ENCODE peak calls at places on chromosomes 3 and 15, in nine cellular contexts. I is BE2C, O is gastrocnemius medialis, S is heart right ventricle, G is MM.1S, H is psoas muscle, V is uterus, J is ovary, Q is breast epithelium. P is an unnamed sample. For H3K4me1, the result is how much of the 10 kb centered on the place peaks cover.

GRCh38 chr15:34116620-34117019 is 14.7 kb downstream of the PGBD4 start:
- DNase-seq in J (no peak), G (no peak), O (no peak), V (no peak), H (no peak), Q (no peak), I (no peak), S (no peak), P (no peak)

GRCh38 chr3:77370413-77370812 is 330.5 kb downstream of the ROBO2 start:
- DNase-seq in S (no peak), I (peak), J (no peak), V (peak), Q (no peak), O (no peak), G (no peak), H (no peak), P (no peak)

GRCh38 chr3:153066983-153067382 is 95.0 kb upstream of the RAP2B start:
- DNase-seq in O (no peak), S (no peak), I (no peak), J (no peak), V (no peak), H (no peak), G (no peak), Q (no peak), P (no peak)

GRCh38 chr3:51538115-51538458 is 432 bp upstream of the RAD54L2 start:
- DNase-seq in S (no peak), Q (no peak), J (no peak), I (no peak), V (no peak), H (no peak), O (no peak), G (peak), P (no peak)

GRCh38 chr3:63450634-63451363 is 172.7 kb downstream of the SYNPR start:
- DNase-seq in S (no peak), G (no peak), Q (no peak), O (no peak), H (no peak), J (no peak), I (no peak), V (no peak), P (no peak)

GRCh38 chr3:30263921-30264313 is 342.5 kb upstream of the TGFBR2 start:
- DNase-seq in I (no peak), H (no peak), V (no peak), Q (no peak), S (no peak), O (no peak), J (no peak), G (no peak), P (no peak)

GRCh38 chr15:90083954-90084607 is 18.2 kb downstream of the IDH2 start:
- DNase-seq in Q (no peak), V (no peak), J (no peak), S (no peak), G (no peak), O (no peak), I (no peak), H (no peak), P (no peak)

GRCh38 chr15:73633991-73634495 is 854 bp upstream of the NPTN start:
- DNase-seq in H (no peak), Q (peak), G (no peak), O (no peak), V (no peak), S (no peak), J (no peak), I (no peak), P (no peak)

GRCh38 chr3:149970716-149971402 is at the start of gene PFN2:
- DNase-seq in O (peak), Q (peak), S (peak), H (peak), G (peak), V (peak), J (peak), I (peak), P (peak)

GRCh38 chr15:40052604-40053003 is 13.6 kb upstream of the SRP14 start:
- DNase-seq in S (no peak), G (no peak), H (no peak), O (no peak), I (no peak), Q (no peak), J (no peak), V (no peak), P (peak)

GRCh38 chr15:70348581-70349344 is 251.0 kb upstream of the TLE3 start:
- DNase-seq in V (peak), Q (peak), J (no peak), O (no peak), G (no peak), S (no peak), H (peak), I (peak), P (peak)

GRCh38 chr3:128222771-128223386 is 69.6 kb downstream of the EEFSEC start:
- DNase-seq in Q (no peak), I (no peak), J (no peak), H (no peak), V (no peak), O (no peak), G (no peak), S (no peak), P (no peak)

DNA sequence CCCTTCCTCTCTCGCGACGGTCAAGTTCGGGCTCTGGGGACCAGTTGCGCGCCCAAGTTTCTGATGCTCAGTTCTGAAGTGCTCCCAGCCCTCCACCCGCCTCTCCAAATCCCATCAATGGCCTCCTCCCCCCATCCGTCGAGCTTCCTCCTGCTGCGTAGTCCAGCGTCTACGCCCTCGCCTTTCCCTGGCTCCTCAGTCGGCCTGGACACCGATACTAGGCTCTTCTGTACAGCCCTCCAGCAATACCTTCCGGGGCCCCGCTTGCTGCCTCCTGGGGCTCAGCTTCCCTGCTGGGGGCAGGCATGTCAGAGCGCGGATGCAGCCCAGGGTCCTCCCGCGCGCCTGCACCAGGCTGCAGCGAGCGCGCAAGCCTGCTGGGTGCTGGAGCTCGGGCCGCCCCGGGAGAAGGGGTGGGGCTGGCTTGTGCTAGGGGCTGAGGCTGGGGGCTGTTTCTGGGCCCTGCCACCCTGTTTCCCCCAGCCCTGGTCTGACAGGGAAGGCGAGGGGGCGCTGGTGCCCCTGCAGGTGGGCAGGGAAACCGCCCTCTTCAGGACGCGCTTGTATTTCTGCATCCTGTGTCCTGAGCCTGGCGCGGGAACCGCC is 353.3 kb upstream of the SUCLG2 start:
- DNase-seq in S (no peak), O (no peak), I (peak), H (peak), Q (no peak), J (no peak), G (no peak), V (no peak), P (no peak)
- H3K4me3 ChIP-seq in S (peak), O (peak), I (peak), H (peak), Q (peak), J (peak), G (no peak), V (no peak), P (peak)

DNA sequence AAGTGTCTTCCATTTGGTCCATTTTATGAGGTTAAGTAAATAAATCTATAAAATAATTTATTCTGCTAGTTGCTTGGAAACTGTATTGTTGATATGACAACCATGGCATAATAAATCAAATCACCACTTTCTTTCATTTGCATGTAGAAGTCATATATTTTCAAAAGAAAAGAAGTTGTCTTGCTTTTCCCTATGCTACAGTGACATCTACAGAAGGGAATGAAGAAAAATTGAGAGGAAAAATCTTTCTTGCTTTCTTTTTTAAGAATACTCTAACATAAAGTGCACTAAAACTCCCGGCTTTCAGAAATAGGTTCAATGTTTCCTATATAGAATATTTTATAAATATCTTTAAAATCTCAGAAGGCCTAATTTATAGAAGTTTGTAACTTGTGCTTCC is 228.4 kb downstream of the ZBBX start:
- DNase-seq in O (no peak), Q (no peak), J (no peak), S (no peak), V (no peak), H (no peak), I (no peak), G (peak), P (no peak)
- TF ChIP-seq CTCF in O (no peak), Q (no peak), J (no peak), S (peak), V (no peak), H (no peak), I (no peak), G (peak), P (no peak)

DNA sequence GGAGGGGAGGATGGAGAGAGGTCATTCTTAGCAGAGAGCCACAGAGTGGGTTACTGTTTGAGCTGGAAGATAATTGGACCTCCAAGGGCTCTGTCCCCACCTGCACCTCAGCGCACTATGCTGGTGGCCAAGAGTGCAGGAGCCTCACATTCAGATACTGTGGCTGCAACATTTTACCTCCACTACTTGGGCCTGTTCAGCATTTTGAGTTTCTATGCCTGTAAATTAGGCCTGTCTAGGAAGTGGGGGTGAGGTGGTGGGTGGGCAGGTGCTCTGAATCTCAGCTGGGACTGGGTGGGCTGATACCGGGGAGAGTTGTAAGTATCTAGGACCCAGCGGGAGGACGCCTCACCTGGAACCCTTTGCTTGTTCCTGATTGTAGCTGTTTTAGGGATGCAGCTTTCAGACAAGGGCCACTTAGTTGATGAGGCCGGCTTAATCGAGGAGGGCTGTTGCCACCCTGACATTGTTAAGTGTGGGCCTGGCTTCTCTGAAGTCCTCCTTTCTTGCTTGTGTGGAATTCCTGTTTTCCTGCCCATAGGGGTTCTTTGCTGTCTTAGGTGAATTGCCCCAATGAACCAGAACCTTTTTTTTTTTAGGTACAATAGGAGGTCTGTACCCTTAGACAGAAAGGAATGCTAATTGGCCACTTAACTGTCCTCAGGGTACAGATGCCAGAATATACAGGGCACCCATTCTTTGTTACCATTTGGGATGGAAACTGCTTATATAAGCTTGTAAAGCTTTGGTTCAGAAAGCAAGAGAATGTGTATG is 83.9 kb downstream of the SMAD3 start:
- DNase-seq in G (no peak), I (no peak), Q (no peak), O (no peak), V (no peak), H (no peak), J (no peak), S (no peak), P (no peak)
- H3K4me1 ChIP-seq in G (under half), I (under half), Q (under half), O (half or more), V (under half), H (half or more), J (under half), S (under half), P (under half)

GRCh38 chr3:122576174-122576940 is 1.1 kb upstream of the PARP15 start:
- DNase-seq in G (no peak), V (no peak), I (no peak), Q (no peak), S (no peak), J (no peak), O (no peak), H (no peak), P (no peak)
- H3K4me3 ChIP-seq in G (no peak), V (no peak), I (no peak), Q (no peak), S (no peak), J (no peak), O (no peak), H (no peak), P (no peak)

GRCh38 chr3:25789596-25790556 is at the start of gene OXSM:
- DNase-seq in I (peak), J (peak), G (peak), O (peak), H (peak), V (peak), Q (peak), S (peak), P (peak)
- TF ChIP-seq CTCF in I (no peak), J (no peak), G (no peak), O (no peak), H (no peak), V (no peak), Q (no peak), S (no peak), P (no peak)

DNA sequence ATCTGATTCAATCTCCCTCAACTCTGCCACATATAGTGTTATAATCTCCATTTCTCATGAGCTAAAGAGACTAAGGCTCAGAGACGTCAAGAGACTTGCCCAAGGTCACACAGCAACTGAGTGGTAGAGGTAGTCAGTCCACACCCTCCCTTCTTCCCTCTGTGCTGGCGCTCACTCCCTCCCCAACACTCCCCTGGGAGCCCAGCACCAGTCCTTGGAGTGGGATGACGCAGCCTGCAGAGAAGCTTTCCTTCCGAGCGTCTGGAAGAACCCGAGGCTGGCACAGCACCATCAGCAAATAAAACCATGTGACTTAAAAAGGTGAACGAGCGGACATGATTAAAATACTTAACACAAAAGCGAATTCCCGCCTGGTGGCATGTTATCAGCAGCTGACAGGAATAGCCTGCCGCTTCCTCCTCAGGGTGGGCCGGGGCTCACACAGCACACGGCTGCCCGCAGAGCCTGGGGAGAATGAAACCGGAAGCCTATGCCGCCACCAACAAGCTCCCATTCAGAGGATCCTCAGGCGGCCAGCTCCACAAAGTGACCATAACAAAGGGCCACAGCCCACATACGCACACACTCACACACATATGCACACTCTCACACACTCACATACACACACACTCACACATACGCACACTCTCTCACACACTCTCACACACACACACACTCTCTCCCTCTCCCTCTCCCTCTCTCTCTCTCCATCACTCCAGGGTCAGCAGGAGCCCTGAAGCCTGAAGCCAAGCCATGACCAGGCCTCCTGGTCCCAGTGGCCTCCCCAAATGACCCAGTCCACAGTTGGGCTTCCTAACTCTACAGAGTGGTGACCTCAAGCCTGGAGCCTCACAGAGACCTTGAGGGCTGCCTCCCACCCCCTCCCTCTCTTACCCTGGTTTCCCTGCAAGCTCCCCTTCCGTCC is 120.5 kb downstream of the XXYLT1 start:
- DNase-seq in V (peak), G (peak), H (peak), Q (no peak), S (peak), O (no peak), J (peak), I (peak), P (peak)
- H3K4me1 ChIP-seq in V (under half), G (under half), H (under half), Q (under half), S (under half), O (under half), J (under half), I (half or more), P (under half)

DNA sequence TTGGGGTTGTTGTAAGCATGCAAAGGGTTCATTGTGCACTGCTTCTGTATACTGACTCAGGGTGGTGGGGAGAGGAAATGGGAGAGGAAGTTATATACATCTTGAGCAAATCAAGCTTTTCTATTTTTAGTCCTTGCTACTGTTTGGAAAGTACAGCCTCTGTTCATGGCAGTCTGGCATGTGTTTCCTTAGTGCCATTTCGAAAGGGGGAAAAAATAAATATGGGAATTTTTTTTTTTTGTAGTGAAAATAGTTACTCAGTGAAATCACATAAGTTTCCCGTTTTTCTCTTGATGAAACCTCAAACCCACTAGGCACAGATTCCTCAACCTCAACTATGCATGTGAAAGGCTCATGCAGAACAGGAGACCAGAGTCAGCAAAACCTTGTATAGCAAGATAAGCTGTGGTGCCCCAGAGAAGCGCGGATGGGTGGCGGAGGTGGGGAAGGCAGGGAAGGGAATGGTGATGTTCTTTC is 353.3 kb downstream of the LPP start:
- DNase-seq in Q (no peak), G (no peak), V (no peak), H (no peak), O (no peak), I (no peak), J (no peak), S (no peak), P (no peak)
- H3K4me3 ChIP-seq in Q (no peak), G (no peak), V (no peak), H (no peak), O (no peak), I (no peak), J (no peak), S (no peak), P (no peak)

DNA sequence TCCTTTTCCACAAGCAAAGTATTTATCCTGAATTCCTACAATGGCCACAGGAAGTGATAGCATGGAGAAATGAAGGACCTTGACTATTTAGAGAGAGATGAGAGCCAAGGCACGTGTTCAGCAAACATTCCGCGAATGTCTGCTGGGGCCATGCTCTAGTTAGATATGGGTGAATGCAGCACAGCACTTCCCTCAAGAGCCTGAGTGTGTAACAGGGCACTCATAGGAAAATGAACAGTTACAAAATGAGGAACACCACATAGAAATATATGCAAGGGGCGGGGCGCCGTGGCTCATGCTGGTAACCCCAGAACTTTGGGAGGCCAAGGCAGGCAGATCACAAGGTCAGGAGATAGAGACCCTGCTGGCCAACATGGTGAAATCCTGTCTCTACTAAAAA is 406.9 kb downstream of the NR2F2 start:
- DNase-seq in S (no peak), V (no peak), G (no peak), Q (no peak), I (no peak), H (no peak), O (no peak), J (no peak), P (no peak)
- TF ChIP-seq CTCF in S (no peak), V (no peak), G (no peak), Q (no peak), I (no peak), H (no peak), O (no peak), J (no peak), P (no peak)

GRCh38 chr15:74791667-74792066 is 9.8 kb downstream of the CSK start:
- DNase-seq in Q (no peak), S (no peak), V (no peak), O (no peak), J (no peak), I (no peak), G (no peak), H (no peak), P (no peak)
- H3K4me1 ChIP-seq in Q (under half), S (under half), V (under half), O (under half), J (under half), I (under half), G (half or more), H (half or more), P (half or more)

P was measured in tibial artery.